ENCODE peak calls at places on chromosomes 3 and 15, in five cellular contexts. A is body of pancreas, M is keratinocyte, D is MM.1S, O is lung. H is an unnamed sample.

GRCh38 chr3:171393032-171393744 is 67.0 kb downstream of the TNIK start:
- DNase-seq in A (peak), M (no peak), D (no peak), O (no peak), H (no peak)

GRCh38 chr15:51299187-51300015 is 39.0 kb downstream of the CYP19A1 start:
- DNase-seq in A (no peak), M (no peak), D (no peak), O (no peak), H (no peak)

GRCh38 chr3:108479212-108479611 is 31.2 kb downstream of the MYH15 start:
- DNase-seq in A (peak), M (no peak), D (no peak), O (no peak), H (no peak)

GRCh38 chr3:124172846-124173245 is 180.9 kb upstream of the ROPN1 start:
- DNase-seq in A (peak), M (no peak), D (no peak), O (no peak), H (no peak)

GRCh38 chr15:26200427-26200826 is 337.3 kb upstream of the ATP10A start:
- DNase-seq in A (no peak), M (no peak), D (no peak), O (no peak), H (no peak)

GRCh38 chr3:128521715-128522114 is 28.7 kb upstream of the GATA2 start:
- DNase-seq in A (no peak), M (no peak), D (no peak), O (no peak), H (no peak)

GRCh38 chr15:23690450-23690852 is 3.3 kb upstream of the NDN start:
- DNase-seq in A (peak), M (no peak), D (no peak), O (peak), H (no peak)

GRCh38 chr3:129657261-129658046 is 51.0 kb upstream of the PLXND1 start:
- DNase-seq in A (no peak), M (no peak), D (no peak), O (no peak), H (no peak)

GRCh38 chr15:49134683-49135341 is 20.6 kb downstream of the COPS2 start:
- DNase-seq in A (no peak), M (no peak), D (no peak), O (no peak), H (no peak)

GRCh38 chr15:67865766-67866165 is 25.9 kb upstream of the RNU6-1 start:
- DNase-seq in A (no peak), M (no peak), D (no peak), O (no peak), H (no peak)

GRCh38 chr15:50353251-50353998 is 1.6 kb downstream of the GABPB1 start:
- DNase-seq in A (no peak), M (peak), D (peak), O (no peak), H (no peak)

GRCh38 chr15:81111510-81112375 is 22.3 kb upstream of the CFAP161 start:
- DNase-seq in A (no peak), M (no peak), D (peak), O (no peak), H (no peak)

GRCh38 chr3:111653766-111654165 is 58.6 kb upstream of the ZBED2 start:
- DNase-seq in A (no peak), M (no peak), D (no peak), O (no peak), H (no peak)

GRCh38 chr3:16548721-16549120 is 35.2 kb upstream of the RFTN1 start:
- DNase-seq in A (no peak), M (peak), D (no peak), O (no peak), H (no peak)

GRCh38 chr3:78165876-78166275 is 1126.0 kb downstream of the ROBO2 start:
- DNase-seq in A (no peak), M (no peak), D (no peak), O (no peak), H (no peak)

GRCh38 chr15:90584841-90585240 is 55.1 kb downstream of the CRTC3 start:
- DNase-seq in A (no peak), M (no peak), D (no peak), O (no peak), H (no peak)

GRCh38 chr3:32276279-32276841 is 37.9 kb downstream of the CMTM8 start:
- DNase-seq in A (no peak), M (no peak), D (no peak), O (peak), H (peak)

GRCh38 chr15:58475573-58476524 is 44.1 kb downstream of the LIPC start:
- DNase-seq in A (peak), M (no peak), D (no peak), O (no peak), H (no peak)

GRCh38 chr15:94263341-94264273 is 32.2 kb downstream of the MCTP2 start:
- DNase-seq in A (no peak), M (no peak), D (no peak), O (no peak), H (no peak)

GRCh38 chr3:72595376-72595775 is 252.9 kb downstream of the SHQ1 start:
- DNase-seq in A (no peak), M (no peak), D (no peak), O (no peak), H (no peak)

GRCh38 chr15:48617619-48618018 is 27.9 kb downstream of the FBN1 start:
- DNase-seq in A (peak), M (no peak), D (no peak), O (peak), H (no peak)

GRCh38 chr3:126926684-126927404 is 56.1 kb upstream of the PLXNA1 start:
- DNase-seq in A (peak), M (no peak), D (no peak), O (peak), H (no peak)

GRCh38 chr3:141384157-141384556 is 15.9 kb downstream of the ZBTB38 start:
- DNase-seq in A (no peak), M (no peak), D (peak), O (no peak), H (no peak)

GRCh38 chr15:36399276-36399675 is 180.2 kb upstream of the CDIN1 start:
- DNase-seq in A (no peak), M (no peak), D (no peak), O (no peak), H (no peak)

GRCh38 chr15:29105151-29105785 is 164.4 kb downstream of the NSMCE3 start:
- DNase-seq in A (no peak), M (no peak), D (no peak), O (no peak), H (no peak)

GRCh38 chr3:197847866-197848401 is 56.9 kb downstream of the LRCH3 start:
- DNase-seq in A (no peak), M (no peak), D (peak), O (no peak), H (no peak)

GRCh38 chr15:98805434-98806274 is 157.3 kb downstream of the IGF1R start:
- DNase-seq in A (peak), M (no peak), D (no peak), O (no peak), H (no peak)

GRCh38 chr15:101028321-101028720 is 109.2 kb downstream of the LRRK1 start:
- DNase-seq in A (no peak), M (no peak), D (no peak), O (peak), H (no peak)

GRCh38 chr3:120404876-120405275 is 45.9 kb downstream of the FSTL1 start:
- DNase-seq in A (no peak), M (no peak), D (no peak), O (no peak), H (no peak)

GRCh38 chr3:119794971-119795612 is 13.2 kb downstream of the NR1I2 start:
- DNase-seq in A (peak), M (no peak), D (no peak), O (no peak), H (no peak)

GRCh38 chr3:66144792-66145733 is 75.7 kb upstream of the SLC25A26 start:
- DNase-seq in A (no peak), M (no peak), D (no peak), O (no peak), H (no peak)

GRCh38 chr15:84696757-84697156 is 19.2 kb downstream of the SEC11A start:
- DNase-seq in A (no peak), M (no peak), D (no peak), O (no peak), H (no peak)

GRCh38 chr15:89177633-89178306 is 43.6 kb downstream of the RLBP1 start:
- DNase-seq in A (peak), M (no peak), D (peak), O (peak), H (no peak)

GRCh38 chr15:65821070-65821469 is 29.0 kb upstream of the DENND4A start:
- DNase-seq in A (no peak), M (no peak), D (no peak), O (no peak), H (no peak)
- H3K4me3 ChIP-seq in A (no peak), M (no peak), D (no peak), O (no peak), H (no peak)

DNA sequence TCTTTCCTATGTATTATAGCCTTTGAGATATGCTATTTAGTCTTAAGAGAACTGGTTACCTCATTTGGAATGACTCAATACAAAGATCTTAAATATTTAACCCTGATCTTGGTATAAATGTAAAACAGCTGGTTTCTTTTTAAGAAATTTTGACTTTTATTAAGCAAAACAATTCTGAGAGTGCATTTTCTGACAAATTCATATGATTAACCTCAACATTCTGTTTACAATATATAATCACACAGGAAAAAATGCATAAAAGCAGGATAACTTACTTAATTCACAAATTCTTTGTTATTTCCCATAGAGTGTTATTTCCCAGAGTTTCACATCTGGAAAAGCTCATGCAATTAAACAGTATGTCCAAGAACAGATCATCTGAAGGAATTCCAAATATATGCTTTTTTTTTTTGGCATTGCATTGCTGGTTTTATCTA is 400.4 kb upstream of the THBS1 start:
- DNase-seq in A (no peak), M (no peak), D (no peak), O (no peak), H (no peak)
- TF ChIP-seq CTCF in A (no peak), M (no peak), D (no peak), O (no peak), H (no peak)

DNA sequence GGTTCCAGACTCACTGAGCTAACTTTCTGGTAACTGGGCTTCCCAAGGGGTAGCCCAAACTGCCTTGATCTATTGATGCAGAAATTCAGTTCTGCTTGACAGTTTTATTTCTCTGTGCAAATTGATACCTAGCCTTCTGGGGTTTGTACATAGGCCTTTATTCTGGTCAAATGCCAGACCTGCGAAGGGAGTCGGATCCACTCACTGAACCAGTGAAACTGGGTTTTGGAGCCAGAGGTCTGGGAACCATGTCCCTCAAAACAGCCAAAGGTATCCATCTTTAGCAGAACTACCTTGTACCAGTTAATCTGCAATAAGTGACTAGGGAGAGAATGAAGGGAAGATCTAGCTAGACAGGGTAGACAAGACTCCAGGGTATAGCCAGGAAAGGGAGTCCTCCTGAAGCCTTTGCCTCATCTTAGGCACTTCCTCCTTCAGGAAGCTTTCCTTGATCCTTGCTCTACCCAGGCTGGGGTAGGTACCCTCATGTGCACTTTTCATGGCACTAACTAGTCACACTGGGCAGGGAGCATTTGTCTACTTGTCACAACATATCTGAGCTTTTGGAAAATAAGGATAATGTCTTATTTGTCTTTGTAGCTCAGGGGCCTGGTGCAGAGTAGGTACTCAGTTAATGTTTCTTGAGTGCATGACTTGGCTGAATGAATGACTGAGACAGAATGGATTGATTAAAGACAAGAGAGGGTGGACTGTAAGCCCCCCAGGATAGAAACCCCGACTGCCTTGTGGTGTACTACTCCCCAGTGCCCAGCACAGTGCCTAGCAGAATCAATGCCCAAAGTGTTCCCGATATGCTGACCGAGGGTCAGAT is 1.4 kb upstream of the SNX33 start:
- DNase-seq in A (no peak), M (no peak), D (no peak), O (no peak), H (no peak)
- H3K4me3 ChIP-seq in A (peak), M (peak), D (no peak), O (peak), H (peak)

DNA sequence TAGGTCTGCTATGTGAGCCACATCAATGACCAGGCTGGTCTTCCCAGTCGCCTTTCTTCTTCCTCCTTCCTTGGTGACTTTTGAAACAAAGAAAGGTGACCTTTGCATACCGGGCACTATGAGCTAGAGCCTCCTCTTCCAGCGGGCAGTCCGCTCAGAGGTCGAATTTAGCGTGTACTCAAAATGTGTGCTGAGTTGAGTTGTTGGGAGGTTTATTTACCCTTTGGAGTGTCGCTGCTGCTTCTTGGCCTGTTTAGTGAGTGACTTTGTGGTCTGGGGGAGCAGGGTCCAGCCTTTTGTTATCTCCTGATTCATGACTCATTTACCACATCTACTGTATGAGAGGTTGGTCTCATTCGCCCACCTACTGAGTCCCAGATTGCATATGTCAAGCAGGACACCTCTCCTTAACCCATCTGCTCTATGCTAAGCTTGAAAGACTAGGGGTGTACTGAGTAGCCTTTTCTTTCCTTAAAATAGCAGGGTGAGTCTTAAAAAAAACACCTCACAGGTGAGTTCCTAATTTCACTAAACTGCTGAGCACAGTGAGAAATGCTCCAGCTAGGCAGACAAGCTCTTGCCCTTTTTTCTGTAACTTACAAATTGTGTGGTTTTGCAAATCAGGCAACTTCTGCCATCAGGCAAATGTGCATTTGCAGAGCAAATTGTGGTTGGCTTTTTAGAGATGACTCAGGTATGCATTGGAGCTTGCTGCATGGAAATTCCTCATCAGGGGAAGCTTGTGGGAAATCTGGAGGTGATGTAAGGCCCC is 3.2 kb upstream of the SIAH2 start:
- DNase-seq in A (no peak), M (no peak), D (peak), O (no peak), H (no peak)
- TF ChIP-seq CTCF in A (no peak), M (no peak), D (no peak), O (no peak), H (no peak)

DNA sequence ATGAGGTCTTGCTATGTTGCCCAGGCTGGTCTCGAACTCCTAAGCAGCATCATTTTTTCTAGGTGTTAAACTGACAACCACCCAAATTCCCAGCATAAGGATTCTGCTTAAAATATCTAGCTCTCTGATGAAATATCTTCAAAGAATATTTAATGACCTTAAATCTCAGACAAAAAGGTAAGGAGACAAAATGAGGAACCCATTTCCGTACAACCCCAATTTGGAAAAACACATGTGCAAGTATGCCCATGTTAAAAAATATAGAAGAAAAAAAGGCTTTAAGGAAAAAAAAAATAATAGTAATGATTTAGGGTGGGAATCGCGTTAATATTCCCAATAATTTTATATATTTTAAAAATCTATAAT is 1.4 kb upstream of the SACM1L start:
- DNase-seq in A (no peak), M (no peak), D (no peak), O (no peak), H (no peak)
- H3K4me3 ChIP-seq in A (no peak), M (peak), D (peak), O (no peak), H (peak)

GRCh38 chr3:39809995-39810595 is 686 bp downstream of the MYRIP start:
- DNase-seq in A (peak), M (no peak), D (peak), O (no peak), H (no peak)

GRCh38 chr3:39811561-39811960 is 2.2 kb downstream of the MYRIP start:
- DNase-seq in A (no peak), M (no peak), D (no peak), O (no peak), H (no peak)

GRCh38 chr3:39810647-39811161 is 1.3 kb downstream of the MYRIP start:
- DNase-seq in A (peak), M (no peak), D (no peak), O (no peak), H (no peak)

GRCh38 chr3:39808467-39809180 is 785 bp upstream of the MYRIP start:
- DNase-seq in A (peak), M (no peak), D (no peak), O (no peak), H (no peak)

GRCh38 chr3:39809181-39809994 is at the start of gene MYRIP:
- DNase-seq in A (peak), M (no peak), D (peak), O (peak), H (peak)
- TF ChIP-seq CTCF in A (peak), M (no peak), D (no peak), O (no peak), H (peak)

GRCh38 chr3:183114374-183114773 is 15.1 kb upstream of the MCCC1 start:
- DNase-seq in A (no peak), M (no peak), D (no peak), O (no peak), H (no peak)
- H3K4me3 ChIP-seq in A (no peak), M (no peak), D (no peak), O (no peak), H (no peak)

H was measured in LNCaP clone FGC.